ENCODE peak calls at places on chromosomes 7 and 10, in four cellular contexts. G is neural progenitor cell, X is H1, T is H9. P is an unnamed sample.

GRCh38 chr7:24825315-24825917 is 68.2 kb upstream of the GSDME start:
- DNase-seq in T (no peak), X (no peak), G (no peak), P (no peak)

GRCh38 chr7:155589001-155589980 is 42.9 kb upstream of the CNPY1 start:
- DNase-seq in X (no peak), T (no peak), G (no peak), P (no peak)

GRCh38 chr7:30815016-30815854 is 44.0 kb downstream of the MINDY4 start:
- DNase-seq in G (no peak), T (no peak), X (peak), P (no peak)

GRCh38 chr7:16299853-16300252 is 121.5 kb downstream of the CRPPA start:
- DNase-seq in G (no peak), T (no peak), X (no peak), P (no peak)

GRCh38 chr10:16929067-16929466 is 111.8 kb upstream of the RSU1 start:
- DNase-seq in T (no peak), X (no peak), G (peak), P (no peak)

GRCh38 chr7:4837041-4837813 is 24.6 kb downstream of the PAPOLB start:
- DNase-seq in T (no peak), X (no peak), G (no peak), P (no peak)

GRCh38 chr7:134890246-134891240 is 95.8 kb upstream of the AGBL3 start:
- DNase-seq in G (no peak), X (no peak), T (no peak), P (peak)

GRCh38 chr7:85685901-85686300 is 499.0 kb upstream of the SEMA3D start:
- DNase-seq in T (no peak), X (no peak), G (no peak), P (no peak)

GRCh38 chr10:48523212-48523819 is 81.6 kb downstream of the ARHGAP22 start:
- DNase-seq in T (peak), G (peak), X (no peak), P (no peak)

GRCh38 chr10:47050618-47051455 is 139.6 kb downstream of the PTPN20 start:
- DNase-seq in G (no peak), T (peak), X (no peak), P (no peak)

GRCh38 chr10:82867056-82867455 is 992.1 kb downstream of the NRG3 start:
- DNase-seq in T (no peak), G (no peak), X (no peak), P (no peak)

GRCh38 chr7:65931685-65932084 is 50.3 kb downstream of the GUSB start:
- DNase-seq in G (no peak), T (no peak), X (no peak), P (no peak)

GRCh38 chr10:66837335-66837734 is 88.5 kb upstream of the LRRTM3 start:
- DNase-seq in T (no peak), X (no peak), G (no peak), P (no peak)

GRCh38 chr7:29606287-29606721 is 42.7 kb downstream of the PRR15 start:
- DNase-seq in T (no peak), G (no peak), X (no peak), P (no peak)

GRCh38 chr7:149664666-149665065 is 108.7 kb downstream of the ZNF467 start:
- DNase-seq in G (no peak), T (no peak), X (no peak), P (no peak)

GRCh38 chr7:77904252-77904651 is 105.7 kb downstream of the PHTF2 start:
- DNase-seq in T (no peak), X (no peak), G (no peak), P (no peak)

GRCh38 chr10:73588656-73589055 is 2.5 kb downstream of the USP54 start:
- DNase-seq in X (no peak), T (no peak), G (no peak), P (no peak)

GRCh38 chr7:132446666-132447217 is 129.5 kb downstream of the PLXNA4 start:
- DNase-seq in G (no peak), T (no peak), X (no peak), P (no peak)

GRCh38 chr10:92074126-92074887 is 150.7 kb downstream of the BTAF1 start:
- DNase-seq in G (no peak), T (no peak), X (no peak), P (no peak)

GRCh38 chr10:52668024-52668423 is 104.6 kb downstream of the MBL2 start:
- DNase-seq in X (no peak), T (no peak), G (no peak), P (no peak)

GRCh38 chr7:70953388-70953787 is 178.6 kb upstream of the GALNT17 start:
- DNase-seq in X (peak), T (no peak), G (no peak), P (no peak)
- H2AFZ ChIP-seq in X (no peak), T (no peak), G (no peak), P (no peak)

GRCh38 chr7:128404826-128405344 is 4.9 kb downstream of the IMPDH1 start:
- DNase-seq in G (no peak), T (no peak), X (no peak), P (no peak)
- H2AFZ ChIP-seq in G (peak), T (no peak), X (no peak), P (no peak)

GRCh38 chr7:12578930-12579640 is 8.6 kb downstream of the SCIN start:
- DNase-seq in X (no peak), T (no peak), G (no peak), P (no peak)
- H2AFZ ChIP-seq in X (no peak), T (no peak), G (no peak), P (no peak)

GRCh38 chr10:98249134-98249533 is 18.9 kb downstream of the LOXL4 start:
- DNase-seq in T (no peak), X (no peak), G (no peak), P (no peak)

GRCh38 chr10:98244586-98244985 is 23.4 kb downstream of the LOXL4 start:
- DNase-seq in G (no peak), X (no peak), T (no peak), P (no peak)

GRCh38 chr10:98251399-98251798 is 16.6 kb downstream of the LOXL4 start:
- DNase-seq in G (no peak), T (no peak), X (no peak), P (no peak)

GRCh38 chr10:98246911-98247820 is 20.8 kb downstream of the LOXL4 start:
- DNase-seq in X (no peak), T (no peak), G (no peak), P (no peak)

DNA sequence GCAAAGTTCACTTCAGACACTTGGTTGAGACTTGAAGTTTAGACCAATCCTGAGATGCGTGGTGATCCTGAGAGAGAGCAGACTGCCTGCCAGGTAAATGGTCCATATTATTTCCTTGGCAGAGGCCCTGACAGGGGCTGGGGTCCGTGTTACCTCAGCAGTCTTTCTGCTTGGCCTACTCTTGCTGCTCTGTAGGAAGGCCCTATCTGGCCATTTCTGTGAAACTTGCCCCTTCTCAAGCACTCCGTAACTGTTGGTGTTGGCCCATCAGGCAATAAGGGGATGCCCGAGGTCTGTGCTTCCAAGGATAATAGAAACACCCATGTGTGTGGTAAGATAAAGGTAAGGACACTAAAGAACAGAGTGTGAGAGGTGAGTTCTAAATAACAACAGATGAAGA is 20.0 kb downstream of the LOXL4 start:
- DNase-seq in G (no peak), T (no peak), X (no peak), P (no peak)
- H2AFZ ChIP-seq in G (no peak), T (no peak), X (no peak), P (no peak)

P was measured in keratinocyte.